ENCODE peak calls at places on chromosomes 12 and 14, in four cellular contexts. One of them, this sample, is unnamed.

GRCh38 chr12:104187446-104188155 is 28.0 kb upstream of the TXNRD1 start:
- DNase-seq in effector memory CD4-positive, alpha-beta T cell: no peak
- DNase-seq in K562: no peak
- DNase-seq in OCI-LY7: no peak
- DNase-seq in this sample: no peak

GRCh38 chr12:93848453-93849120 is 171.4 kb downstream of the CRADD start:
- DNase-seq in effector memory CD4-positive, alpha-beta T cell: no peak
- DNase-seq in K562: no peak
- DNase-seq in OCI-LY7: peak; percentile 48
- DNase-seq in this sample: no peak

GRCh38 chr14:53389207-53389606 is 236.1 kb upstream of the DDHD1 start:
- DNase-seq in effector memory CD4-positive, alpha-beta T cell: no peak
- DNase-seq in K562: no peak
- DNase-seq in OCI-LY7: no peak
- DNase-seq in this sample: no peak

GRCh38 chr12:55392032-55392795 is 8.1 kb upstream of the OR6C65 start:
- DNase-seq in effector memory CD4-positive, alpha-beta T cell: no peak
- DNase-seq in K562: no peak
- DNase-seq in OCI-LY7: no peak
- DNase-seq in this sample: no peak

GRCh38 chr14:86799244-86799647 is 1193.7 kb downstream of the GALC start:
- DNase-seq in effector memory CD4-positive, alpha-beta T cell: no peak
- DNase-seq in K562: no peak
- DNase-seq in OCI-LY7: no peak
- DNase-seq in this sample: no peak

GRCh38 chr12:125773033-125773432 is 707.8 kb downstream of the AACS start:
- DNase-seq in effector memory CD4-positive, alpha-beta T cell: no peak
- DNase-seq in K562: peak; percentile 37
- DNase-seq in OCI-LY7: peak; percentile 77
- DNase-seq in this sample: no peak

GRCh38 chr12:68056300-68056699 is 67.1 kb downstream of the IFNG-AS1 start:
- DNase-seq in effector memory CD4-positive, alpha-beta T cell: no peak
- DNase-seq in K562: no peak
- DNase-seq in OCI-LY7: peak; percentile 59
- DNase-seq in this sample: no peak

GRCh38 chr12:106123551-106123991 is 15.2 kb downstream of the NUAK1 start:
- DNase-seq in effector memory CD4-positive, alpha-beta T cell: no peak
- DNase-seq in K562: no peak
- DNase-seq in OCI-LY7: no peak
- DNase-seq in this sample: no peak

GRCh38 chr12:15526033-15526432 is 203.7 kb downstream of the PTPRO start:
- DNase-seq in effector memory CD4-positive, alpha-beta T cell: no peak
- DNase-seq in K562: no peak
- DNase-seq in OCI-LY7: peak; percentile 88
- DNase-seq in this sample: no peak

GRCh38 chr12:131101703-131102492 is 148.2 kb downstream of the ADGRD1 start:
- DNase-seq in effector memory CD4-positive, alpha-beta T cell: no peak
- DNase-seq in K562: no peak
- DNase-seq in OCI-LY7: peak; percentile 43
- DNase-seq in this sample: peak; percentile 59

GRCh38 chr12:5977556-5977955 is 32.5 kb upstream of the ANO2 start:
- DNase-seq in effector memory CD4-positive, alpha-beta T cell: no peak
- DNase-seq in K562: no peak
- DNase-seq in OCI-LY7: no peak
- DNase-seq in this sample: no peak

GRCh38 chr12:128339121-128339520 is 72.2 kb downstream of the TMEM132C start:
- DNase-seq in effector memory CD4-positive, alpha-beta T cell: no peak
- DNase-seq in K562: no peak
- DNase-seq in OCI-LY7: no peak
- DNase-seq in this sample: no peak

GRCh38 chr12:12467701-12468218 is 94.9 kb downstream of the DUSP16 start:
- DNase-seq in effector memory CD4-positive, alpha-beta T cell: peak; percentile 74
- DNase-seq in K562: no peak
- DNase-seq in OCI-LY7: no peak
- DNase-seq in this sample: no peak
- H3K4me1 ChIP-seq in effector memory CD4-positive, alpha-beta T cell: peaks cover 58% of the 10 kb centered on the region
- H3K4me1 ChIP-seq in K562: peaks cover 8% of the 10 kb centered on the region
- H3K4me1 ChIP-seq in OCI-LY7: no peaks in the 10 kb centered on the region
- H3K4me1 ChIP-seq in this sample: no peaks in the 10 kb centered on the region

GRCh38 chr12:53295891-53296219 is 513 bp downstream of the PFDN5 start:
- DNase-seq in effector memory CD4-positive, alpha-beta T cell: no peak
- DNase-seq in K562: peak; percentile 23
- DNase-seq in OCI-LY7: no peak
- DNase-seq in this sample: no peak
- H3K4me1 ChIP-seq in effector memory CD4-positive, alpha-beta T cell: peaks cover 28% of the 10 kb centered on the region
- H3K4me1 ChIP-seq in K562: peaks cover 28% of the 10 kb centered on the region
- H3K4me1 ChIP-seq in OCI-LY7: peaks cover 28% of the 10 kb centered on the region
- H3K4me1 ChIP-seq in this sample: peaks cover 26% of the 10 kb centered on the region

GRCh38 chr14:77044776-77045569 is 16.5 kb upstream of the IRF2BPL start:
- DNase-seq in effector memory CD4-positive, alpha-beta T cell: no peak
- DNase-seq in K562: no peak
- DNase-seq in OCI-LY7: no peak
- DNase-seq in this sample: no peak
- H3K4me1 ChIP-seq in effector memory CD4-positive, alpha-beta T cell: peaks cover 35% of the 10 kb centered on the region
- H3K4me1 ChIP-seq in K562: peaks cover 48% of the 10 kb centered on the region
- H3K4me1 ChIP-seq in OCI-LY7: peaks cover 39% of the 10 kb centered on the region
- H3K4me1 ChIP-seq in this sample: peaks cover 26% of the 10 kb centered on the region

GRCh38 chr12:117044311-117044710 is 54.9 kb downstream of the TESC start:
- DNase-seq in effector memory CD4-positive, alpha-beta T cell: no peak
- DNase-seq in K562: no peak
- DNase-seq in OCI-LY7: no peak
- DNase-seq in this sample: no peak

GRCh38 chr12:117042171-117042809 is 56.9 kb downstream of the TESC start:
- DNase-seq in effector memory CD4-positive, alpha-beta T cell: no peak
- DNase-seq in K562: peak; percentile 98
- DNase-seq in OCI-LY7: no peak
- DNase-seq in this sample: no peak

GRCh38 chr12:117041798-117042170 is 57.4 kb downstream of the TESC start:
- DNase-seq in effector memory CD4-positive, alpha-beta T cell: no peak
- DNase-seq in K562: no peak
- DNase-seq in OCI-LY7: no peak
- DNase-seq in this sample: no peak

GRCh38 chr12:117044790-117045174 is 54.4 kb downstream of the TESC start:
- DNase-seq in effector memory CD4-positive, alpha-beta T cell: no peak
- DNase-seq in K562: no peak
- DNase-seq in OCI-LY7: no peak
- DNase-seq in this sample: no peak

DNA sequence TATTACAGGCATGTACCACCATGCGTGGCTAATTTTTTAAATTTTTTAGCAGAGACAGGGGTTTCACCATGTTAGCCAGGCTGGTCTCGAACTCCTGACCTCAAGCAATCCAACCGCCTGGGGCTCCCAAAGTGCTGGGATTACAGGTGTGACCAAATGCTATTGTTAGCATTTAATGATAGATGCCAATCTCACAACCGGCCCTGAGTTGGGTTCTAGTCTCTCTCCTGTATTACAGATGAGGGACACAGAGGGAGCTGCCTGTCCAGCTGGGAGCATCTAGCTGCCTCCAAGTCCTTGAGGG is 55.7 kb downstream of the TESC start:
- DNase-seq in effector memory CD4-positive, alpha-beta T cell: no peak
- DNase-seq in K562: no peak
- DNase-seq in OCI-LY7: no peak
- DNase-seq in this sample: no peak
- H3K4me1 ChIP-seq in effector memory CD4-positive, alpha-beta T cell: no peaks in the 10 kb centered on the region
- H3K4me1 ChIP-seq in K562: peaks cover 81% of the 10 kb centered on the region
- H3K4me1 ChIP-seq in OCI-LY7: no peaks in the 10 kb centered on the region
- H3K4me1 ChIP-seq in this sample: no peaks in the 10 kb centered on the region

GRCh38 chr14:103385994-103386491 is 828 bp downstream of the MARK3 start:
- DNase-seq in effector memory CD4-positive, alpha-beta T cell: no peak
- DNase-seq in K562: no peak
- DNase-seq in OCI-LY7: peak; percentile 50
- DNase-seq in this sample: peak; percentile 69
- H3K4me1 ChIP-seq in effector memory CD4-positive, alpha-beta T cell: peaks cover 17% of the 10 kb centered on the region
- H3K4me1 ChIP-seq in K562: peaks cover 27% of the 10 kb centered on the region
- H3K4me1 ChIP-seq in OCI-LY7: peaks cover 23% of the 10 kb centered on the region
- H3K4me1 ChIP-seq in this sample: peaks cover 27% of the 10 kb centered on the region

GRCh38 chr12:76866726-76867125 is 12.1 kb downstream of the CSRP2 start:
- DNase-seq in effector memory CD4-positive, alpha-beta T cell: no peak
- DNase-seq in K562: no peak
- DNase-seq in OCI-LY7: peak; percentile 85
- DNase-seq in this sample: no peak
- H3K4me1 ChIP-seq in effector memory CD4-positive, alpha-beta T cell: no peaks in the 10 kb centered on the region
- H3K4me1 ChIP-seq in K562: peaks cover 6% of the 10 kb centered on the region
- H3K4me1 ChIP-seq in OCI-LY7: peaks cover 34% of the 10 kb centered on the region
- H3K4me1 ChIP-seq in this sample: peaks cover 16% of the 10 kb centered on the region

GRCh38 chr12:113170926-113171325 is 14.4 kb downstream of the DDX54 start:
- DNase-seq in effector memory CD4-positive, alpha-beta T cell: no peak
- DNase-seq in K562: no peak
- DNase-seq in OCI-LY7: no peak
- DNase-seq in this sample: no peak
- H3K4me1 ChIP-seq in effector memory CD4-positive, alpha-beta T cell: no peaks in the 10 kb centered on the region
- H3K4me1 ChIP-seq in K562: peaks cover 12% of the 10 kb centered on the region
- H3K4me1 ChIP-seq in OCI-LY7: peaks cover 46% of the 10 kb centered on the region
- H3K4me1 ChIP-seq in this sample: no peaks in the 10 kb centered on the region

DNA sequence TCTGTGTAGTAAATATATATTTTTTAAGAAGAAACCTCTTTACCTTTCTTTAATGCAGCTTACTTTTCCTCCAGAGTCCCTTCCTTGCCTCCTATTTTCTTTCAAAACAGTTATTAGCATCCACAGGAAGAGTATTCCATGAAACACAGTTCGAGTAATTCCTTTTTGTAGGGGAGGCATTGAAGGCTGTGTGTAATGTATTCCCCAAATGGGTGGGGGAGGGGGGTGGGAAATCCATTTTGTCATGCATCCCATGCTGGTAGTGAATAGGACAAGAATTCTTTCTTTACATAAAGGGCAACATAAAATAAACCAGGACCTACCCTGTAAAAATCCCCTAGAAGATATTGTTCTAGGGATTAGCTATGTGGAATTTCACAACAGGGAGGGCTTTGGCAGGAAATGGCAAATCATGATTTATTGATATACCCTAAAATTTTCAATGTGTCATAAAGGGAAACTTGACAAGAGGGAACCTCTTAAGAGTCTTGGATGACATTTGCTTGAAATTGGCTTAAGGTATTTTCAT is 241.6 kb downstream of the SUDS3 start:
- DNase-seq in effector memory CD4-positive, alpha-beta T cell: no peak
- DNase-seq in K562: no peak
- DNase-seq in OCI-LY7: no peak
- DNase-seq in this sample: no peak
- H3K4me1 ChIP-seq in effector memory CD4-positive, alpha-beta T cell: no peaks in the 10 kb centered on the region
- H3K4me1 ChIP-seq in K562: no peaks in the 10 kb centered on the region
- H3K4me1 ChIP-seq in OCI-LY7: no peaks in the 10 kb centered on the region
- H3K4me1 ChIP-seq in this sample: no peaks in the 10 kb centered on the region

This sample was measured in ascending aorta.